ENCODE peak calls at places on chromosomes 2 and 18, in six cellular contexts. F is activated naive CD8-positive, alpha-beta T cell treated with anti-CD3 and anti-CD28 coated beads, Interleukin-2, amount 10 ng/mL, durations not matched to agents 7 days and 5 days; S is frontal cortex; R is fibroblast of the conjunctiva; B is DMS 273 treated with DMSO at 0.1 percent for 48 hours; D is activated T-helper 1 cell treated with anti-CD3 and anti-CD28 coated beads, Interleukin-2, amount 50 U/mL, for 16 hours. O is an unnamed sample.

GRCh38 chr2:196939381-196939780 is 12.9 kb upstream of the PGAP1 start:
- DNase-seq in F (no peak), S (no peak), R (no peak), B (no peak), D (no peak), O (no peak)

GRCh38 chr2:127697482-127698180 is 3.7 kb upstream of the SFT2D3 start:
- DNase-seq in F (no peak), S (no peak), R (no peak), B (no peak), D (no peak), O (no peak)

GRCh38 chr2:215745316-215745715 is 268.0 kb downstream of the MREG start:
- DNase-seq in F (no peak), S (no peak), R (no peak), B (no peak), D (no peak), O (no peak)

GRCh38 chr2:11481789-11482472 is 16.0 kb upstream of the E2F6 start:
- DNase-seq in F (no peak), S (no peak), R (no peak), B (no peak), D (no peak), O (no peak)

GRCh38 chr2:152444448-152444847 is 109.5 kb downstream of the FMNL2 start:
- DNase-seq in F (no peak), S (no peak), R (no peak), B (no peak), D (no peak), O (no peak)

GRCh38 chr2:43228341-43228751 is 1.9 kb upstream of the ZFP36L2 start:
- DNase-seq in F (no peak), S (no peak), R (no peak), B (no peak), D (no peak), O (no peak)

GRCh38 chr2:85847051-85847588 is 41.7 kb downstream of the ST3GAL5 start:
- DNase-seq in F (no peak), S (no peak), R (no peak), B (no peak), D (no peak), O (no peak)

GRCh38 chr2:148565272-148565894 is 79.2 kb upstream of the EPC2 start:
- DNase-seq in F (no peak), S (no peak), R (no peak), B (no peak), D (no peak), O (no peak)

GRCh38 chr2:17578466-17578928 is 38.0 kb downstream of the VSNL1 start:
- DNase-seq in F (no peak), S (no peak), R (no peak), B (no peak), D (no peak), O (no peak)

GRCh38 chr18:39835303-39836030 is 2119.6 kb upstream of the PIK3C3 start:
- DNase-seq in F (no peak), S (no peak), R (no peak), B (no peak), D (no peak), O (no peak)

GRCh38 chr2:11179899-11180298 is 24.6 kb downstream of the SLC66A3 start:
- DNase-seq in F (no peak), S (no peak), R (no peak), B (no peak), D (no peak), O (no peak)

GRCh38 chr2:177908182-177908581 is 164.4 kb downstream of the PDE11A start:
- DNase-seq in F (no peak), S (no peak), R (no peak), B (no peak), D (no peak), O (no peak)

GRCh38 chr2:203582468-203582867 is 47.4 kb upstream of the RAPH1 start:
- DNase-seq in F (no peak), S (no peak), R (no peak), B (no peak), D (no peak), O (no peak)

GRCh38 chr2:200404615-200405014 is 98.1 kb downstream of the SPATS2L start:
- DNase-seq in F (no peak), S (no peak), R (no peak), B (no peak), D (no peak), O (no peak)

GRCh38 chr18:74679006-74679678 is 81.5 kb downstream of the ZNF407 start:
- DNase-seq in F (no peak), S (no peak), R (no peak), B (no peak), D (no peak), O (no peak)

GRCh38 chr2:48600204-48600813 is 17.3 kb upstream of the GTF2A1L start:
- DNase-seq in F (no peak), S (no peak), R (peak), B (no peak), D (no peak), O (no peak)

GRCh38 chr2:118123561-118124232 is 35.4 kb downstream of the INSIG2 start:
- DNase-seq in F (no peak), S (no peak), R (no peak), B (no peak), D (no peak), O (peak)

GRCh38 chr18:9796933-9797549 is 88.7 kb upstream of the TXNDC2 start:
- DNase-seq in F (no peak), S (no peak), R (no peak), B (no peak), D (no peak), O (no peak)

GRCh38 chr2:172709566-172710291 is 25.9 kb upstream of the RAPGEF4 start:
- DNase-seq in F (no peak), S (no peak), R (no peak), B (no peak), D (no peak), O (no peak)

GRCh38 chr2:173623411-173624076 is 268.9 kb downstream of the CDCA7 start:
- DNase-seq in F (no peak), S (no peak), R (no peak), B (no peak), D (no peak), O (no peak)

GRCh38 chr2:224816816-224817215 is 100.7 kb upstream of the CCDC195 start:
- DNase-seq in F (no peak), S (no peak), R (peak), B (no peak), D (no peak), O (peak)

GRCh38 chr18:27605107-27605834 is 420.2 kb upstream of the CHST9 start:
- DNase-seq in F (no peak), S (peak), R (peak), B (peak), D (no peak), O (peak)

GRCh38 chr2:239152239-239152915 is 248.4 kb downstream of the HDAC4 start:
- DNase-seq in F (peak), S (no peak), R (no peak), B (no peak), D (no peak), O (no peak)

GRCh38 chr2:111201214-111201613 is 80.5 kb downstream of the BCL2L11 start:
- DNase-seq in F (no peak), S (no peak), R (no peak), B (no peak), D (no peak), O (no peak)

GRCh38 chr2:105797298-105797819 is 52.6 kb downstream of the NCK2 start:
- DNase-seq in F (peak), S (no peak), R (no peak), B (no peak), D (no peak), O (no peak)

GRCh38 chr2:207836526-207837133 is 66.9 kb upstream of the FZD5 start:
- DNase-seq in F (no peak), S (no peak), R (no peak), B (no peak), D (no peak), O (no peak)

GRCh38 chr2:151886235-151886634 is 58.0 kb upstream of the ARL5A start:
- DNase-seq in F (no peak), S (no peak), R (no peak), B (no peak), D (no peak), O (no peak)

GRCh38 chr2:106685180-106685897 is 198.2 kb downstream of the CD8B2 start:
- DNase-seq in F (no peak), S (no peak), R (no peak), B (no peak), D (no peak), O (no peak)

GRCh38 chr2:151237422-151238012 is 24.1 kb downstream of the RBM43 start:
- DNase-seq in F (no peak), S (no peak), R (no peak), B (no peak), D (no peak), O (no peak)

O was measured in retinal pigment epithelial cell.